ENCODE peak calls at places on chromosomes 2 and 18, in ten cellular contexts. G, Y, J, I, X, Z, R, N, U and T are unnamed samples.

GRCh38 chr2:188978291-188979081 is 4.3 kb downstream of the COL3A1 start:
- DNase-seq in G (no peak), Y (no peak), J (no peak), I (no peak), X (no peak), Z (no peak), R (no peak), N (no peak), U (peak), T (no peak)

GRCh38 chr2:156310773-156311172 is 21.7 kb downstream of the NR4A2 start:
- DNase-seq in G (no peak), Y (no peak), J (no peak), I (no peak), X (no peak), Z (no peak), R (no peak), N (no peak), U (no peak), T (no peak)

GRCh38 chr18:73893879-73894278 is 253.8 kb downstream of the FBXO15 start:
- DNase-seq in G (no peak), Y (no peak), J (no peak), I (no peak), X (no peak), Z (peak), R (no peak), N (no peak), U (no peak), T (no peak)

GRCh38 chr2:31386648-31387047 is 27.9 kb downstream of the XDH start:
- DNase-seq in G (no peak), Y (no peak), J (no peak), I (no peak), X (no peak), Z (no peak), R (no peak), N (peak), U (peak), T (no peak)

GRCh38 chr2:160252278-160252887 is 52.3 kb upstream of the ITGB6 start:
- DNase-seq in G (peak), Y (no peak), J (no peak), I (no peak), X (no peak), Z (no peak), R (peak), N (no peak), U (peak), T (no peak)

GRCh38 chr18:68742206-68742605 is 27.3 kb upstream of the TMX3 start:
- DNase-seq in G (no peak), Y (no peak), J (no peak), I (no peak), X (no peak), Z (no peak), R (no peak), N (no peak), U (peak), T (no peak)

GRCh38 chr18:22844184-22844583 is 88.9 kb upstream of the RBBP8 start:
- DNase-seq in G (no peak), Y (no peak), J (no peak), I (no peak), X (no peak), Z (no peak), R (no peak), N (no peak), U (no peak), T (no peak)

GRCh38 chr18:44452346-44452745 is 228.3 kb upstream of the SETBP1 start:
- DNase-seq in G (no peak), Y (no peak), J (no peak), I (no peak), X (no peak), Z (no peak), R (no peak), N (no peak), U (no peak), T (no peak)

GRCh38 chr2:219542931-219543595 is 546 bp downstream of the CHPF start:
- DNase-seq in G (no peak), Y (no peak), J (no peak), I (no peak), X (no peak), Z (no peak), R (peak), N (peak), U (no peak), T (no peak)

GRCh38 chr2:231280861-231281260 is 82.4 kb downstream of the ARMC9 start:
- DNase-seq in G (no peak), Y (no peak), J (no peak), I (no peak), X (no peak), Z (no peak), R (no peak), N (no peak), U (no peak), T (no peak)

GRCh38 chr2:96884299-96885156 is 14.6 kb upstream of the SEMA4C start:
- DNase-seq in G (no peak), Y (no peak), J (no peak), I (no peak), X (no peak), Z (no peak), R (no peak), N (no peak), U (no peak), T (no peak)

GRCh38 chr2:217010173-217010572 is 150.3 kb upstream of the TNP1 start:
- DNase-seq in G (no peak), Y (no peak), J (no peak), I (no peak), X (no peak), Z (no peak), R (no peak), N (no peak), U (no peak), T (no peak)

GRCh38 chr18:79543861-79544385 is 135.7 kb upstream of the CTDP1 start:
- DNase-seq in G (no peak), Y (no peak), J (no peak), I (no peak), X (no peak), Z (no peak), R (no peak), N (no peak), U (no peak), T (no peak)

GRCh38 chr18:45993441-45993840 is 26.3 kb upstream of the EPG5 start:
- DNase-seq in G (peak), Y (no peak), J (no peak), I (no peak), X (peak), Z (no peak), R (peak), N (no peak), U (no peak), T (peak)

GRCh38 chr2:209002054-209002453 is 421.8 kb upstream of the MAP2 start:
- DNase-seq in G (no peak), Y (no peak), J (no peak), I (no peak), X (no peak), Z (no peak), R (no peak), N (no peak), U (no peak), T (no peak)